ENCODE peak calls at places on chromosomes 16 and 17, in four cellular contexts. U, M, R and S are unnamed samples. For H3K36me3, the result is how much of the 10 kb centered on the place peaks cover.

GRCh38 chr17:8825802-8826201 is 26.6 kb upstream of the MFSD6L start:
- DNase-seq in U (no peak), M (no peak), R (no peak), S (no peak)

GRCh38 chr16:88618956-88619667 is 19.3 kb upstream of the IL17C start:
- DNase-seq in U (no peak), M (no peak), R (no peak), S (no peak)

GRCh38 chr16:8590161-8590688 is at the start of gene TMEM114:
- DNase-seq in U (no peak), M (no peak), R (no peak), S (no peak)

GRCh38 chr16:3938843-3939624 is 58.5 kb upstream of the CREBBP start:
- DNase-seq in U (peak), M (peak), R (peak), S (peak)

GRCh38 chr17:31068291-31068690 is 26.5 kb upstream of the NF1 start:
- DNase-seq in U (peak), M (peak), R (no peak), S (no peak)

GRCh38 chr17:73551756-73552155 is 92.5 kb downstream of the SDK2 start:
- DNase-seq in U (no peak), M (no peak), R (no peak), S (no peak)

GRCh38 chr17:50638851-50639767 is 4.4 kb downstream of the ABCC3 start:
- DNase-seq in U (peak), M (peak), R (peak), S (peak)

GRCh38 chr16:17343028-17343427 is 127.7 kb downstream of the XYLT1 start:
- DNase-seq in U (no peak), M (no peak), R (no peak), S (no peak)

GRCh38 chr16:25257956-25258855 is 561 bp upstream of the ZKSCAN2 start:
- DNase-seq in U (peak), M (peak), R (peak), S (peak)

GRCh38 chr16:54955757-54956156 is 25.1 kb downstream of the IRX5 start:
- DNase-seq in U (no peak), M (no peak), R (no peak), S (no peak)

GRCh38 chr16:13186813-13187212 is 285.4 kb downstream of the SHISA9 start:
- DNase-seq in U (no peak), M (no peak), R (no peak), S (no peak)

GRCh38 chr16:81539009-81539820 is 94.6 kb downstream of the CMIP start:
- DNase-seq in U (peak), M (no peak), R (no peak), S (no peak)

GRCh38 chr17:38727661-38728220 is 2.4 kb upstream of the CISD3 start:
- DNase-seq in U (peak), M (no peak), R (no peak), S (no peak)

GRCh38 chr17:28320215-28321061 is 1.4 kb downstream of the TMEM97 start:
- DNase-seq in U (no peak), M (no peak), R (no peak), S (no peak)

GRCh38 chr16:56424791-56425438 is 430 bp downstream of the AMFR start:
- DNase-seq in U (peak), M (peak), R (peak), S (peak)

GRCh38 chr17:40331743-40332641 is 23.0 kb downstream of the RARA start:
- DNase-seq in U (peak), M (peak), R (peak), S (peak)

GRCh38 chr16:66910175-66910940 is 8.3 kb downstream of the CDH16 start:
- DNase-seq in U (no peak), M (no peak), R (no peak), S (no peak)

GRCh38 chr16:735982-736453 is 4.8 kb downstream of the CIAO3 start:
- DNase-seq in U (no peak), M (no peak), R (no peak), S (no peak)
- H3K36me3 ChIP-seq in U (under half), M (half or more), R (under half), S (half or more)

DNA sequence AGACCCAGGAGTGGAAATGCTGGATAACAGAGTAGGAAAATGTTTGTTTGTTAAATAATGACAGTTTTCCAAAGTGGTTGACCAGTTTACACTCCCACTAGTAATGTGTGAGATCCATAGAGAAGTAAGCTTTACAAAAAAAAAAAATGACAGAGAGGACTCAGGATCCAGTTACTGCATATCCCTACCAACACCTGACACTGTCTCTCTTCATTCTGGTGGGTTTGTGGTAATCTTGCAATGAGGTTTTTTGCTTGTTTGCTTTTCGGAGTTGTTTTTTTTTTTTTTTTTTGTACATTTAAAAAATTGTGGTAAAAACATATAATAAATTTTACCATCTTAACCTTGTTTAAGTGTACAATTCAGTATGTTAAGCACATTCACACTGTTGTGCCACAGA is 23.6 kb upstream of the HOXB9 start:
- DNase-seq in U (no peak), M (no peak), R (no peak), S (no peak)
- H3K36me3 ChIP-seq in U (under half), M (under half), R (under half), S (under half)

DNA sequence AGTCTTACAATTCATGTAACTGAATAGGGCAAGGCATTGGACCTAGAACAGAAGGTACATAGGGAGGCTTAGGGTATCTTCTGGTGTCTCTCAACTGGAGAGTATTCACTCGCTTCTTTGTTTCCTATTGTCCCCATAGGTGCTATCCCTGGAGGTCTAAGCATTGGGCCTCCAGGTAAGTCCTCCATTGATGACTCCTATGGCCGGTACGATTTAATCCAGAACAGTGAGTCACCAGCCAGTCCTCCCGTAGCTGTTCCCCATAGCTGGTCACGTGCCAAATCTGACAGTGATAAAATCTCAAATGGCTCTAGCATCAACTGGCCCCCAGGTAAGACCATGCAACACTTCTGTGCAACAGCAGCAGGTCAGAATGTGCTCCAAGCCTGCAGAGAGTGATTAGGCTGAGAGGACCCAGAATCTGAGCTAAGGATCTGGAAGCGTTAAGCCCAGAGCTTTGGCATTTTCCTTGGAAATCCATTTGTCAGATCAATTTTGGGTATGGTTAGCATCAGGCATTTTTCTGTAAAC is 35.7 kb downstream of the TMC6 start:
- DNase-seq in U (no peak), M (no peak), R (no peak), S (no peak)
- H3K36me3 ChIP-seq in U (under half), M (half or more), R (under half), S (half or more)

GRCh38 chr17:18005496-18005895 is 32.8 kb downstream of the DRC3 start:
- DNase-seq in U (no peak), M (no peak), R (no peak), S (no peak)
- H3K36me3 ChIP-seq in U (under half), M (under half), R (under half), S (under half)

DNA sequence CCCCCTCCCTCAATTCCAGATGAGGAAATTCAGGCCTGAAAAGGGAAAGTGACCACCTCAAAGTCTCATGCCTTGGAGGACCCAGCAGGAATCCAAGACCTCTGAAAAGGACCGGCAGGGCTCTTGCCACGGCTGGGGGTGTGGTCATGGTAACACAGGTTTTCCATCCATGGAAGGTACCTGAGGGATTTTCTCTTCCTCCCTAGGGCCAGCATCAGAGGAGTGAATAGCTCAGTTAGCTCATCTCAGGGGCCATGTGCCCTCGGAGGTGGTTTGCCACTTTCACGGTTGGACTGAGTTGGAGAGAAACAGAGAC is 1.3 kb downstream of the CIITA start:
- DNase-seq in U (no peak), M (no peak), R (no peak), S (no peak)
- H3K36me3 ChIP-seq in U (under half), M (under half), R (under half), S (under half)

DNA sequence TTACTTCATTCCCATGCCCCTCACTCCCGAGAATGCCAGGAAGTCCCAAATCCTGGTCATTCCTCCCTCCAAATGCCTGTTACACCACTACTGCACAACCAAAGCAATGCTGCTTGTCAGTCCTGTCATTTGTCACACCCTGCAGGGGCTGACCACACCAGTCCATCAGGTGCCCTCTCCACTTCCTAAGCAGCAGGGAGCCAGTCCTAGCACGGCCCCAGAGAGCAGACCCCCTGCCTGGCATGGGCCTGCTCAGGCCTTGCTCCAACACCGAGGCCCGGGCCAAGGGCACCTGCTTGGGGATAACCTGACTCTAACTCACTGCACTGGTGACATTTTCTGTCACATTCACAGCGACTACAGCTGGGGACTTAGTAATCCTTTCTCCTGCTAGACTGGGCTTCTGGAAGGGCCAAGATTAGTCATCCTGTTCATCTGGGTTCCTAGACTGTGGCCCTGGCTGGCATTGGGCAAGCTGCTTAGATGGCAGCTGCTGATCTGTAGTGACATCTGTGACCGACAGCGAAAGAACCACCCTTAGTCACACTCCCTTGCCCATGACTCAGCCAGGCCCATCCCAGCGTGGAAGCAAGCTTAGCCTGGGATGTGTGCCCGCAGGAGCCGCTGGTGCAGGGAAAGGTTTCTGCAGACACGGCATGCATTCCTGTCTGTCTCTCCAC is 5.4 kb downstream of the ALYREF start:
- DNase-seq in U (peak), M (peak), R (no peak), S (no peak)
- H3K36me3 ChIP-seq in U (under half), M (half or more), R (under half), S (half or more)

DNA sequence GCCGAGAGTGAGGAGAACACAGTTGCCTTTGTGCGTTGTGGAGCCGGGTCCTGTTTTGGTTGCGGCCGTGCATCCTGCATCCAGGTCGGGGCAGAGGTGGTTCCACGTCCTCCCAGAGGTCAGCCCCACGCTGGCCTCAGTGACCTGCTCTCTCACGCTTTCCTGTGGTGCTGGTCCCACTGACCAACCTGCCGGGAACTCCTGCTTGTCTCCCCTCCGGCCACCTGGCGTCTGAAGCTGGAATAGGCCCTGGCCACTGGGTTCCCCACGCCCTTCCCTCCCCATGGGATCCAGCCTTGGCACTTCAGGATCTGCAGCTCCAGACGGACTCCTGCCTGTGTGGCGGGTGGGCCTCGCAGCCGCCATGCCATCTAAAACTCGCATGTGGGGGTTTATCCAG is 85.5 kb upstream of the ZNF750 start:
- DNase-seq in U (no peak), M (no peak), R (no peak), S (no peak)
- H3K36me3 ChIP-seq in U (under half), M (under half), R (under half), S (half or more)

GRCh38 chr17:64155090-64155630 is 25.2 kb upstream of the ERN1 start:
- DNase-seq in U (no peak), M (no peak), R (peak), S (no peak)

GRCh38 chr17:64154321-64155089 is 24.6 kb upstream of the ERN1 start:
- DNase-seq in U (no peak), M (no peak), R (peak), S (no peak)

GRCh38 chr17:64155751-64156544 is 26.0 kb upstream of the ERN1 start:
- DNase-seq in U (peak), M (no peak), R (peak), S (peak)

GRCh38 chr17:64152428-64153125 is 22.6 kb upstream of the ERN1 start:
- DNase-seq in U (no peak), M (no peak), R (peak), S (no peak)

GRCh38 chr17:64153565-64153964 is 23.6 kb upstream of the ERN1 start:
- DNase-seq in U (no peak), M (no peak), R (no peak), S (no peak)
- H3K36me3 ChIP-seq in U (under half), M (under half), R (under half), S (under half)

DNA sequence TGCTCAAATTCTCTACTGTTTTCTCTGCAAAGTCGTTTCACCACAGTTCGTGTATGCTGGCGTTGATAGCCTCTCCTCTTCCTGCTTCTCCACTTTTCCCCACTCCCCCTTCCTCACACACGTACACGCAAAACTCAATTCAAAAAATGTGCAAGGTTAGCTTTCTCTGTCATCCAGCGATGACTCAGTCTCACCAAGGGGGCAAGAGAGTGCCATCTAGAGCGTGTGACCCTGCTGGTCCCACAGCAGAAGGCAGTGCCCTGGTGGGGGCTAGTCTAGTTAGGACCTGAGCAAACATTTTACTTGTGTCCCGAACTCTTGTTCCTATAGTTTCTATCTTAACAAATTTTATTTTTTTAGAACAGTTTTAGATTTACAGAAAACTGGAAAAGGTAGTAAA is 121.2 kb upstream of the CHMP6 start:
- DNase-seq in U (no peak), M (peak), R (no peak), S (no peak)
- H3K36me3 ChIP-seq in U (under half), M (under half), R (under half), S (under half)

DNA sequence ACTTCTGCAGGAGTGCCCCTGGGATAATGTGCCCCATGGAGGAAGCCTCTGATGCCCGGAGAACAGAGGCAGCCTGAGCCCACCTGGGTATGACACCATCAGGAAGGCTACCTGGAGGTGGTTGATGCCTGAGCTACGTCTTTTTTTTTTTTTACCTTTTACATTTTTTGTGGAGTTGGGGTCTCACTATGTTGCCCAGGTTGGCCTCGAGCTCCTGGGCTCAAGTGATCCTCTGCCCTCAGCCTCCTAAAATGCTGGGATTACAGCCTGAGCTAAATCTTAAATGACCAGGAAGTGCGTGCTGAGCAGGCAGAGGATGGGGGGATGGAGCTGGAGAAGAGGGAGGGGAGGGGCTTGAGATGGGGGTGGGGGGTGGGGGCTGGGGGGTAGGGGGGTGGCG is 32.7 kb downstream of the ABCC6 start:
- DNase-seq in U (no peak), M (no peak), R (no peak), S (no peak)
- H3K36me3 ChIP-seq in U (under half), M (under half), R (under half), S (under half)